ENCODE peak calls at places on chromosomes 2 and 18, in ten cellular contexts. G, A, B, N, E, K, Y, V, Z and U are unnamed samples.

GRCh38 chr18:37812961-37813360 is 247.4 kb upstream of the CELF4 start:
- DNase-seq in G (no peak), A (no peak), B (no peak), N (no peak), E (no peak), K (no peak), Y (no peak), V (no peak), Z (no peak), U (no peak)

GRCh38 chr18:73707035-73707434 is 440.6 kb downstream of the FBXO15 start:
- DNase-seq in G (no peak), A (no peak), B (no peak), N (no peak), E (peak), K (no peak), Y (no peak), V (no peak), Z (no peak), U (no peak)

GRCh38 chr2:122041455-122041854 is 286.0 kb downstream of the TSN start:
- DNase-seq in G (no peak), A (no peak), B (no peak), N (no peak), E (no peak), K (no peak), Y (no peak), V (no peak), Z (no peak), U (no peak)

GRCh38 chr2:189153608-189154007 is 26.0 kb downstream of the COL5A2 start:
- DNase-seq in G (no peak), A (no peak), B (no peak), N (no peak), E (peak), K (no peak), Y (no peak), V (peak), Z (no peak), U (no peak)

GRCh38 chr2:80454628-80455027 is 150.1 kb upstream of the LRRTM1 start:
- DNase-seq in G (no peak), A (no peak), B (no peak), N (no peak), E (no peak), K (peak), Y (peak), V (no peak), Z (no peak), U (peak)

GRCh38 chr2:173048901-173049661 is 26.6 kb upstream of the MAP3K20 start:
- DNase-seq in G (no peak), A (no peak), B (no peak), N (peak), E (peak), K (no peak), Y (no peak), V (peak), Z (peak), U (no peak)

GRCh38 chr2:127563458-127564428 is 28.3 kb downstream of the MYO7B start:
- DNase-seq in G (no peak), A (no peak), B (peak), N (no peak), E (no peak), K (no peak), Y (peak), V (no peak), Z (no peak), U (no peak)

GRCh38 chr2:42770288-42771131 is 6.6 kb upstream of the OXER1 start:
- DNase-seq in G (no peak), A (peak), B (peak), N (peak), E (peak), K (no peak), Y (no peak), V (peak), Z (peak), U (peak)

GRCh38 chr2:198004921-198005829 is 200.8 kb downstream of the PLCL1 start:
- DNase-seq in G (no peak), A (no peak), B (peak), N (no peak), E (no peak), K (no peak), Y (no peak), V (no peak), Z (no peak), U (no peak)

GRCh38 chr2:128311216-128311754 is 7.4 kb downstream of the HS6ST1 start:
- DNase-seq in G (no peak), A (no peak), B (no peak), N (no peak), E (no peak), K (no peak), Y (no peak), V (no peak), Z (no peak), U (no peak)

GRCh38 chr2:1997409-1997808 is 253.1 kb upstream of the PXDN start:
- DNase-seq in G (no peak), A (no peak), B (no peak), N (no peak), E (peak), K (no peak), Y (no peak), V (peak), Z (no peak), U (no peak)

GRCh38 chr2:161117506-161117905 is 42.7 kb upstream of the TANK start:
- DNase-seq in G (no peak), A (no peak), B (no peak), N (no peak), E (no peak), K (no peak), Y (no peak), V (no peak), Z (no peak), U (no peak)

GRCh38 chr2:113075030-113075429 is 7.3 kb downstream of the IL1F10 start:
- DNase-seq in G (no peak), A (no peak), B (peak), N (no peak), E (no peak), K (no peak), Y (no peak), V (no peak), Z (no peak), U (no peak)

GRCh38 chr2:51290725-51291124 is 258.8 kb upstream of the NRXN1 start:
- DNase-seq in G (no peak), A (no peak), B (no peak), N (no peak), E (peak), K (no peak), Y (no peak), V (no peak), Z (no peak), U (no peak)